ENCODE peak calls at places on chromosomes 13 and 19, in eight cellular contexts. One of them, this sample, is unnamed. For H3K27me3, the result is how much of the 10 kb centered on the place peaks cover.

GRCh38 chr19:44202470-44202869 is 9.9 kb upstream of the ZNF227 start:
- DNase-seq in GM12878: no peak
- DNase-seq in CD8-positive, alpha-beta T cell: no peak
- DNase-seq in gastrocnemius medialis: no peak
- DNase-seq in effector memory CD4-positive, alpha-beta T cell: no peak
- DNase-seq in CD4-positive, CD25-positive, alpha-beta regulatory T cell: no peak
- DNase-seq in brain microvascular endothelial cell: peak
- DNase-seq in heart right ventricle: no peak
- DNase-seq in this sample: no peak

GRCh38 chr13:110089815-110090214 is 217.1 kb downstream of the COL4A1 start:
- DNase-seq in GM12878: no peak
- DNase-seq in CD8-positive, alpha-beta T cell: no peak
- DNase-seq in gastrocnemius medialis: no peak
- DNase-seq in effector memory CD4-positive, alpha-beta T cell: no peak
- DNase-seq in CD4-positive, CD25-positive, alpha-beta regulatory T cell: no peak
- DNase-seq in brain microvascular endothelial cell: no peak
- DNase-seq in heart right ventricle: no peak
- DNase-seq in this sample: no peak

GRCh38 chr19:4442846-4443146 is 14.8 kb downstream of the UBXN6 start:
- DNase-seq in GM12878: no peak
- DNase-seq in CD8-positive, alpha-beta T cell: no peak
- DNase-seq in gastrocnemius medialis: no peak
- DNase-seq in effector memory CD4-positive, alpha-beta T cell: no peak
- DNase-seq in CD4-positive, CD25-positive, alpha-beta regulatory T cell: no peak
- DNase-seq in brain microvascular endothelial cell: no peak
- DNase-seq in heart right ventricle: no peak
- DNase-seq in this sample: no peak

GRCh38 chr19:1315470-1316166 is 29.9 kb downstream of the EFNA2 start:
- DNase-seq in GM12878: no peak
- DNase-seq in CD8-positive, alpha-beta T cell: peak
- DNase-seq in gastrocnemius medialis: no peak
- DNase-seq in effector memory CD4-positive, alpha-beta T cell: no peak
- DNase-seq in CD4-positive, CD25-positive, alpha-beta regulatory T cell: peak
- DNase-seq in brain microvascular endothelial cell: peak
- DNase-seq in heart right ventricle: peak
- DNase-seq in this sample: no peak

GRCh38 chr19:42846597-42846996 is 32.9 kb downstream of the PSG1 start:
- DNase-seq in GM12878: no peak
- DNase-seq in CD8-positive, alpha-beta T cell: no peak
- DNase-seq in gastrocnemius medialis: no peak
- DNase-seq in effector memory CD4-positive, alpha-beta T cell: no peak
- DNase-seq in CD4-positive, CD25-positive, alpha-beta regulatory T cell: no peak
- DNase-seq in brain microvascular endothelial cell: peak
- DNase-seq in heart right ventricle: no peak
- DNase-seq in this sample: peak

GRCh38 chr13:46855166-46855565 is 41.7 kb downstream of the HTR2A start:
- DNase-seq in GM12878: no peak
- DNase-seq in CD8-positive, alpha-beta T cell: no peak
- DNase-seq in gastrocnemius medialis: no peak
- DNase-seq in effector memory CD4-positive, alpha-beta T cell: no peak
- DNase-seq in CD4-positive, CD25-positive, alpha-beta regulatory T cell: no peak
- DNase-seq in brain microvascular endothelial cell: no peak
- DNase-seq in heart right ventricle: no peak
- DNase-seq in this sample: no peak

GRCh38 chr19:48171584-48172170 is 1.2 kb downstream of the ZSWIM9 start:
- DNase-seq in GM12878: no peak
- DNase-seq in CD8-positive, alpha-beta T cell: no peak
- DNase-seq in gastrocnemius medialis: no peak
- DNase-seq in effector memory CD4-positive, alpha-beta T cell: no peak
- DNase-seq in CD4-positive, CD25-positive, alpha-beta regulatory T cell: no peak
- DNase-seq in brain microvascular endothelial cell: no peak
- DNase-seq in heart right ventricle: no peak
- DNase-seq in this sample: no peak

GRCh38 chr13:73598021-73598712 is 536.0 kb downstream of the KLF12 start:
- DNase-seq in GM12878: no peak
- DNase-seq in CD8-positive, alpha-beta T cell: no peak
- DNase-seq in gastrocnemius medialis: no peak
- DNase-seq in effector memory CD4-positive, alpha-beta T cell: no peak
- DNase-seq in CD4-positive, CD25-positive, alpha-beta regulatory T cell: no peak
- DNase-seq in brain microvascular endothelial cell: peak
- DNase-seq in heart right ventricle: no peak
- DNase-seq in this sample: no peak

GRCh38 chr19:17110599-17110966 is 35.0 kb downstream of the MYO9B start:
- DNase-seq in GM12878: no peak
- DNase-seq in CD8-positive, alpha-beta T cell: no peak
- DNase-seq in gastrocnemius medialis: no peak
- DNase-seq in effector memory CD4-positive, alpha-beta T cell: no peak
- DNase-seq in CD4-positive, CD25-positive, alpha-beta regulatory T cell: no peak
- DNase-seq in brain microvascular endothelial cell: no peak
- DNase-seq in heart right ventricle: no peak
- DNase-seq in this sample: no peak

GRCh38 chr13:75968103-75968838 is 332.1 kb downstream of the LMO7 start:
- DNase-seq in GM12878: no peak
- DNase-seq in CD8-positive, alpha-beta T cell: no peak
- DNase-seq in gastrocnemius medialis: no peak
- DNase-seq in effector memory CD4-positive, alpha-beta T cell: no peak
- DNase-seq in CD4-positive, CD25-positive, alpha-beta regulatory T cell: no peak
- DNase-seq in brain microvascular endothelial cell: no peak
- DNase-seq in heart right ventricle: no peak
- DNase-seq in this sample: no peak

GRCh38 chr19:13959141-13959961 is 7.0 kb downstream of the DCAF15 start:
- DNase-seq in GM12878: no peak
- DNase-seq in CD8-positive, alpha-beta T cell: no peak
- DNase-seq in gastrocnemius medialis: no peak
- DNase-seq in effector memory CD4-positive, alpha-beta T cell: no peak
- DNase-seq in CD4-positive, CD25-positive, alpha-beta regulatory T cell: no peak
- DNase-seq in brain microvascular endothelial cell: no peak
- DNase-seq in heart right ventricle: no peak
- DNase-seq in this sample: no peak
- H3K4me3 ChIP-seq in GM12878: no peak
- H3K4me3 ChIP-seq in CD8-positive, alpha-beta T cell: no peak
- H3K4me3 ChIP-seq in gastrocnemius medialis: no peak
- H3K4me3 ChIP-seq in effector memory CD4-positive, alpha-beta T cell: no peak
- H3K4me3 ChIP-seq in CD4-positive, CD25-positive, alpha-beta regulatory T cell: no peak
- H3K4me3 ChIP-seq in brain microvascular endothelial cell: no peak
- H3K4me3 ChIP-seq in heart right ventricle: no peak
- H3K4me3 ChIP-seq in this sample: no peak

GRCh38 chr13:31049083-31049482 is 112.6 kb downstream of the HSPH1 start:
- DNase-seq in GM12878: no peak
- DNase-seq in CD8-positive, alpha-beta T cell: no peak
- DNase-seq in gastrocnemius medialis: no peak
- DNase-seq in effector memory CD4-positive, alpha-beta T cell: no peak
- DNase-seq in CD4-positive, CD25-positive, alpha-beta regulatory T cell: no peak
- DNase-seq in brain microvascular endothelial cell: no peak
- DNase-seq in heart right ventricle: no peak
- DNase-seq in this sample: no peak
- H3K27me3 ChIP-seq in GM12878: under half
- H3K27me3 ChIP-seq in CD8-positive, alpha-beta T cell: under half
- H3K27me3 ChIP-seq in gastrocnemius medialis: under half
- H3K27me3 ChIP-seq in effector memory CD4-positive, alpha-beta T cell: under half
- H3K27me3 ChIP-seq in CD4-positive, CD25-positive, alpha-beta regulatory T cell: under half
- H3K27me3 ChIP-seq in brain microvascular endothelial cell: under half
- H3K27me3 ChIP-seq in heart right ventricle: under half
- H3K27me3 ChIP-seq in this sample: under half

GRCh38 chr13:27131202-27131623 is 40.4 kb downstream of the USP12 start:
- DNase-seq in GM12878: peak
- DNase-seq in CD8-positive, alpha-beta T cell: peak
- DNase-seq in gastrocnemius medialis: no peak
- DNase-seq in effector memory CD4-positive, alpha-beta T cell: peak
- DNase-seq in CD4-positive, CD25-positive, alpha-beta regulatory T cell: peak
- DNase-seq in brain microvascular endothelial cell: no peak
- DNase-seq in heart right ventricle: no peak
- DNase-seq in this sample: no peak

GRCh38 chr13:27135023-27135422 is 36.6 kb downstream of the USP12 start:
- DNase-seq in GM12878: no peak
- DNase-seq in CD8-positive, alpha-beta T cell: no peak
- DNase-seq in gastrocnemius medialis: no peak
- DNase-seq in effector memory CD4-positive, alpha-beta T cell: no peak
- DNase-seq in CD4-positive, CD25-positive, alpha-beta regulatory T cell: no peak
- DNase-seq in brain microvascular endothelial cell: no peak
- DNase-seq in heart right ventricle: no peak
- DNase-seq in this sample: no peak

GRCh38 chr13:27132538-27132937 is 39.1 kb downstream of the USP12 start:
- DNase-seq in GM12878: peak
- DNase-seq in CD8-positive, alpha-beta T cell: no peak
- DNase-seq in gastrocnemius medialis: no peak
- DNase-seq in effector memory CD4-positive, alpha-beta T cell: no peak
- DNase-seq in CD4-positive, CD25-positive, alpha-beta regulatory T cell: peak
- DNase-seq in brain microvascular endothelial cell: no peak
- DNase-seq in heart right ventricle: no peak
- DNase-seq in this sample: no peak

GRCh38 chr13:27131906-27132305 is 39.7 kb downstream of the USP12 start:
- DNase-seq in GM12878: no peak
- DNase-seq in CD8-positive, alpha-beta T cell: no peak
- DNase-seq in gastrocnemius medialis: no peak
- DNase-seq in effector memory CD4-positive, alpha-beta T cell: no peak
- DNase-seq in CD4-positive, CD25-positive, alpha-beta regulatory T cell: no peak
- DNase-seq in brain microvascular endothelial cell: no peak
- DNase-seq in heart right ventricle: no peak
- DNase-seq in this sample: no peak

DNA sequence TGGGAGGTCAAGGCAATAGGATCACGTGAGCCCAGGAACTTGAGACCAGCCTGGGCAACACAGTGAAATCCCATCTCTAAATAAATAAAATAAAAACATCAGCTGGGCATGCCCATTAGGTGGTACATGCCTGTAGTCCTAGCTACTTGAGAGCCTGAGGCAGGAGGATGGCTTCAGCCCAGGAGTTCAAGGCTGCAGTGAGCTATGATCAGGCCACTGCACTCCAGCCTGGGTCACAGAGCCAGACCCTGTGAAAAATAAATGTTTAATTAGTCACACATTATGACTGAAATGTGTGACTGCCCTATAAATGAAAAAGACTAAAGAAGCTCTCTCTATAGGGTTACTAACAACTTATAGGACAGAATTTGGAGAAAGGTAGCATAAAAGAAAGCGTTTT is 37.7 kb downstream of the USP12 start:
- DNase-seq in GM12878: no peak
- DNase-seq in CD8-positive, alpha-beta T cell: no peak
- DNase-seq in gastrocnemius medialis: no peak
- DNase-seq in effector memory CD4-positive, alpha-beta T cell: no peak
- DNase-seq in CD4-positive, CD25-positive, alpha-beta regulatory T cell: no peak
- DNase-seq in brain microvascular endothelial cell: no peak
- DNase-seq in heart right ventricle: no peak
- DNase-seq in this sample: no peak
- H3K4me3 ChIP-seq in GM12878: no peak
- H3K4me3 ChIP-seq in CD8-positive, alpha-beta T cell: no peak
- H3K4me3 ChIP-seq in gastrocnemius medialis: no peak
- H3K4me3 ChIP-seq in effector memory CD4-positive, alpha-beta T cell: no peak
- H3K4me3 ChIP-seq in CD4-positive, CD25-positive, alpha-beta regulatory T cell: no peak
- H3K4me3 ChIP-seq in brain microvascular endothelial cell: no peak
- H3K4me3 ChIP-seq in heart right ventricle: no peak
- H3K4me3 ChIP-seq in this sample: no peak

GRCh38 chr19:40133491-40133890 is 42.7 kb upstream of the ZNF780A start:
- DNase-seq in GM12878: no peak
- DNase-seq in CD8-positive, alpha-beta T cell: no peak
- DNase-seq in gastrocnemius medialis: no peak
- DNase-seq in effector memory CD4-positive, alpha-beta T cell: no peak
- DNase-seq in CD4-positive, CD25-positive, alpha-beta regulatory T cell: no peak
- DNase-seq in brain microvascular endothelial cell: no peak
- DNase-seq in heart right ventricle: no peak
- DNase-seq in this sample: no peak

GRCh38 chr19:40136818-40137217 is 46.1 kb upstream of the ZNF780A start:
- DNase-seq in GM12878: no peak
- DNase-seq in CD8-positive, alpha-beta T cell: no peak
- DNase-seq in gastrocnemius medialis: no peak
- DNase-seq in effector memory CD4-positive, alpha-beta T cell: no peak
- DNase-seq in CD4-positive, CD25-positive, alpha-beta regulatory T cell: no peak
- DNase-seq in brain microvascular endothelial cell: no peak
- DNase-seq in heart right ventricle: no peak
- DNase-seq in this sample: no peak

GRCh38 chr19:40130013-40130412 is 39.3 kb upstream of the ZNF780A start:
- DNase-seq in GM12878: no peak
- DNase-seq in CD8-positive, alpha-beta T cell: no peak
- DNase-seq in gastrocnemius medialis: no peak
- DNase-seq in effector memory CD4-positive, alpha-beta T cell: no peak
- DNase-seq in CD4-positive, CD25-positive, alpha-beta regulatory T cell: no peak
- DNase-seq in brain microvascular endothelial cell: no peak
- DNase-seq in heart right ventricle: no peak
- DNase-seq in this sample: no peak

GRCh38 chr19:40139533-40140287 is 49.0 kb upstream of the ZNF780A start:
- DNase-seq in GM12878: no peak
- DNase-seq in CD8-positive, alpha-beta T cell: no peak
- DNase-seq in gastrocnemius medialis: no peak
- DNase-seq in effector memory CD4-positive, alpha-beta T cell: no peak
- DNase-seq in CD4-positive, CD25-positive, alpha-beta regulatory T cell: peak
- DNase-seq in brain microvascular endothelial cell: peak
- DNase-seq in heart right ventricle: no peak
- DNase-seq in this sample: peak

GRCh38 chr19:40134866-40135265 is 44.1 kb upstream of the ZNF780A start:
- DNase-seq in GM12878: no peak
- DNase-seq in CD8-positive, alpha-beta T cell: no peak
- DNase-seq in gastrocnemius medialis: no peak
- DNase-seq in effector memory CD4-positive, alpha-beta T cell: no peak
- DNase-seq in CD4-positive, CD25-positive, alpha-beta regulatory T cell: no peak
- DNase-seq in brain microvascular endothelial cell: no peak
- DNase-seq in heart right ventricle: no peak
- DNase-seq in this sample: no peak
- H3K27me3 ChIP-seq in GM12878: under half
- H3K27me3 ChIP-seq in CD8-positive, alpha-beta T cell: under half
- H3K27me3 ChIP-seq in gastrocnemius medialis: under half
- H3K27me3 ChIP-seq in effector memory CD4-positive, alpha-beta T cell: under half
- H3K27me3 ChIP-seq in CD4-positive, CD25-positive, alpha-beta regulatory T cell: under half
- H3K27me3 ChIP-seq in brain microvascular endothelial cell: under half
- H3K27me3 ChIP-seq in heart right ventricle: under half
- H3K27me3 ChIP-seq in this sample: under half

GRCh38 chr19:15469513-15470297 is 5.4 kb upstream of the RASAL3 start:
- DNase-seq in GM12878: no peak
- DNase-seq in CD8-positive, alpha-beta T cell: peak
- DNase-seq in gastrocnemius medialis: no peak
- DNase-seq in effector memory CD4-positive, alpha-beta T cell: no peak
- DNase-seq in CD4-positive, CD25-positive, alpha-beta regulatory T cell: peak
- DNase-seq in brain microvascular endothelial cell: no peak
- DNase-seq in heart right ventricle: no peak
- DNase-seq in this sample: no peak
- H3K4me3 ChIP-seq in GM12878: peak
- H3K4me3 ChIP-seq in CD8-positive, alpha-beta T cell: peak
- H3K4me3 ChIP-seq in gastrocnemius medialis: peak
- H3K4me3 ChIP-seq in effector memory CD4-positive, alpha-beta T cell: peak
- H3K4me3 ChIP-seq in CD4-positive, CD25-positive, alpha-beta regulatory T cell: peak
- H3K4me3 ChIP-seq in brain microvascular endothelial cell: peak
- H3K4me3 ChIP-seq in heart right ventricle: peak
- H3K4me3 ChIP-seq in this sample: no peak

This sample was measured in BJ.